ENCODE peak calls at places on chromosomes 12 and 14, in nine cellular contexts. C is Peyer's patch, I is adrenal gland, G is IMR-90, J is NB4, H is body of pancreas, O is A549, W is sigmoid colon, T is heart left ventricle. L is an unnamed sample.

GRCh38 chr14:105414456-105415371 is 4.9 kb upstream of the MTA1 start:
- DNase-seq in G (peak; percentile 52), O (peak; percentile 61), I (peak; percentile 62), J (peak; percentile 78), C (peak; percentile 79), H (peak; percentile 67), T (peak; percentile 84), W (peak; percentile 90), L (peak; percentile 47)

GRCh38 chr14:81427348-81428058 is 27.4 kb upstream of the STON2 start:
- DNase-seq in J (no peak), O (no peak), G (no peak), T (peak; percentile 47), C (no peak), H (no peak), I (peak; percentile 43), W (no peak), L (peak; percentile 52)

GRCh38 chr14:103393078-103393477 is 7.9 kb downstream of the MARK3 start:
- DNase-seq in H (no peak), O (no peak), J (no peak), T (no peak), I (peak; percentile 22), G (no peak), C (no peak), W (no peak), L (no peak)

GRCh38 chr14:74610866-74611671 is 968 bp downstream of the LTBP2 start:
- DNase-seq in W (no peak), I (no peak), G (peak; percentile 48), O (no peak), H (no peak), T (no peak), J (no peak), C (no peak), L (no peak)

GRCh38 chr14:69543341-69544249 is 31.1 kb downstream of the CCDC177 start:
- DNase-seq in O (peak; percentile 80), H (no peak), G (peak; percentile 93), I (peak; percentile 47), W (no peak), J (peak; percentile 87), C (no peak), T (peak; percentile 67), L (no peak)

GRCh38 chr14:87483651-87484260 is 509.2 kb downstream of the GALC start:
- DNase-seq in I (no peak), T (no peak), C (no peak), W (no peak), H (peak; percentile 20), O (no peak), G (peak; percentile 63), J (no peak), L (no peak)

GRCh38 chr14:90894241-90894640 is 78.0 kb upstream of the TTC7B start:
- DNase-seq in I (no peak), C (no peak), W (no peak), J (no peak), H (no peak), T (no peak), O (no peak), G (no peak), L (no peak)

GRCh38 chr12:103966736-103967135 is 1.1 kb downstream of the TDG start:
- DNase-seq in J (no peak), I (no peak), C (no peak), W (no peak), T (no peak), O (no peak), G (no peak), H (no peak), L (no peak)

GRCh38 chr14:91361236-91361811 is 56.3 kb downstream of the CCDC88C start:
- DNase-seq in J (peak; percentile 99), W (no peak), O (no peak), G (peak; percentile 34), I (no peak), T (no peak), C (no peak), H (no peak), L (peak; percentile 48)

GRCh38 chr12:15234011-15234410 is 12.8 kb upstream of the RERG start:
- DNase-seq in H (no peak), J (no peak), G (no peak), W (no peak), T (no peak), I (no peak), C (no peak), O (no peak), L (no peak)

GRCh38 chr14:80310950-80311349 is 99.6 kb upstream of the DIO2 start:
- DNase-seq in C (no peak), G (peak; percentile 25), T (no peak), J (peak; percentile 14), O (no peak), W (no peak), H (no peak), I (no peak), L (no peak)

GRCh38 chr14:98143566-98143965 is 1128.4 kb downstream of the BCL11B start:
- DNase-seq in W (no peak), T (no peak), I (no peak), J (no peak), H (no peak), G (no peak), C (no peak), O (no peak), L (no peak)

DNA sequence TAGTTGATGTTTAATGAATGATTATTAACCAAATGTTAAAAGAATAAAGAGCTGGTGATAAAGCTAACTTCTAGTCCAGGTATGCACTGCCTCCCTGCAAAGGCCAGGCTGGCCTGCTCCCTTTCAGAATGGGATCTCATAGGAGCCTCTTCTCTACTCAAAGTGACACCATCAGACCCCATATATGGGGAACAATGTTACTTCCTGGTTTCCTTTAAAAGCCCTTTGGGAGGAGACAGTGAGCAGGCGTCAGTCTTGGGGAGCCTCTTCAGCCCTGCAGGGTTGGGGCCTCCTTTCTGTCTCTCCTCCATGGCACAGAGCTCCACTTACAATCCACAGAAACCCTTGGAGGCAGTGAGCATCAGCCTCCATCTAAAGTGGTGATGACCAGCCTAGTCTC is 17.3 kb upstream of the GPRC5A start:
- DNase-seq in O (no peak), J (peak; percentile 57), H (no peak), W (no peak), C (no peak), T (no peak), G (no peak), I (no peak), L (no peak)
- TF ChIP-seq CTCF in O (no peak), J (no peak), H (no peak), W (no peak), C (no peak), T (no peak), G (no peak), I (no peak), L (no peak)

GRCh38 chr12:112906712-112907414 is at the start of gene OAS1:
- DNase-seq in W (no peak), O (peak; percentile 79), I (peak; percentile 53), J (peak; percentile 88), H (no peak), G (peak; percentile 22), T (peak; percentile 38), C (no peak), L (no peak)
- TF ChIP-seq POLR2A in W (peak; percentile 26), O (no peak), I (peak; percentile 52), J (no peak), H (peak; percentile 41), G (no peak), T (no peak), C (peak; percentile 73), L (no peak)

DNA sequence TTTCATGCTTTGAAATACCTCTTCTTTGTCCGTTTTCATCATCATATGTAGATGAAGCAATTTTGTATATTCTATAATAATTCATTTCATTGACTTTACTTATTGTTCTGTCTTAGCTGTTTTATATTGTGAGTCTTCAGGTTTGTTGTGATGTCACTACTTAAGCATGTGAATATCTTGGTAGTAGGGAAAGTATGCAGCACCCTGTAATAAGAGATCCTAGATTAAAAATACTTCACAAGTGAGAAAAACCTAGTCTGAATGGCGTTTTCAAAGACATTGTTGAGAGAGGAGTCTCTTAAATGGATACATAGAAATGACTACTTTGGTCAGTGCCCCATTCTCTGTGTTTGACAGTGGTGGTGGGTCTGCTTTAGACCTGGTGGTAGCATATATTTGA is 61.4 kb downstream of the SLC16A7 start:
- DNase-seq in H (no peak), C (no peak), J (no peak), T (no peak), G (peak; percentile 53), O (no peak), W (no peak), I (no peak), L (no peak)
- TF ChIP-seq CTCF in H (no peak), C (no peak), J (no peak), T (no peak), G (no peak), O (no peak), W (no peak), I (no peak), L (no peak)

GRCh38 chr12:53047221-53048032 is 2.4 kb upstream of the TNS2 start:
- DNase-seq in O (peak; percentile 83), T (peak; percentile 84), I (peak; percentile 91), G (peak; percentile 69), W (peak; percentile 94), J (peak; percentile 66), H (peak; percentile 80), C (peak; percentile 89), L (peak; percentile 96)
- TF ChIP-seq POLR2A in O (peak; percentile 38), T (peak; percentile 76), I (peak; percentile 81), G (no peak), W (no peak), J (no peak), H (peak; percentile 61), C (peak; percentile 27), L (no peak)

DNA sequence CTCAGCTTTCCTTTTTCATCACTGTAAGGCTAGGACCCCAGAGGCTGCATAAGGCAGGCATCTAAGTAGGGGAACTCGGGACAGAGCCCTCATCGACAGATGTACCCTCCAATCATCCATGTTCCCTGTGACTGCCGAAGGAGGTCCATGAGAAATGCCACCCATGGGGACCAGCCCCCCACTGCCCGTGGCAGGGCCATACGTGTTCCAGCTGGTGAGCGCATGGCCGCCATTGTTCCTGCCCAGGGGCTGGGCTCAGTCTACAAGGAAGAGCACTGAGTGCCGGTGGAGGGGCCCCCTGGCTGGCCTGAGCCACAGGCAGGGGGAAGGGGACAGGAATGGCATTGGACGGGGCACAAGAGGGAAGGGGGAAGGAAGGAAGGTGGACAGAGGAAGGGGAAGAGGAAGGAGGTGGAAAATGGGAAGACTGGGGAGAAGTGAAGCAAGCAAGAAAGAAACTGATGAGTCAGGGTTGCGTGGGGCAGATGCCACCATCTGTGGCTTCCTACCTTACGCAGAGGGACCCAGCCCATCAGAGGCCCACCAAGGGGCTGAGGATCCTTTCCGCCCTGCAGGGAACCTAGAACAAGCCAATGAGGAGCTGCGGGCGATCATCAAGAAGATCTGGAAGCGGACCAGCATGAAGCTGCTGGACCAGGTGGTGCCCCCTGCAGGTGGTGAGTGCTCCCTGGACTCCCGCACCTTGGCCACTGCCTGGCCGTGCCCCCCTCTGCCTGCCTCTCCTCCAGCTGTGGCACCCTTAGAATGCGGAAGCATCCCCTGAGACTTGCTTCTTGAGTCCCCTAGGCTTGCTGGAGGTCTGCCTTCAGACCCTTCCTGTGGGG is 120.6 kb upstream of the FKBP4 start:
- DNase-seq in I (no peak), W (peak; percentile 52), T (no peak), J (no peak), H (no peak), C (no peak), O (peak; percentile 24), G (no peak), L (no peak)
- TF ChIP-seq CTCF in I (no peak), W (no peak), T (no peak), J (no peak), H (no peak), C (no peak), O (no peak), G (peak; percentile 4), L (no peak)

L was measured in lower leg skin.